ENCODE peak calls at places on chromosomes 11 and 22, in six cellular contexts. O is tibial artery, X is Peyer's patch, R is kidney epithelial cell, G is BJ, Z is heart left ventricle. T is an unnamed sample.

GRCh38 chr11:1407668-1408067 is 17.9 kb downstream of the BRSK2 start:
- DNase-seq in X (no peak), G (no peak), Z (no peak), O (no peak), R (no peak), T (no peak)

GRCh38 chr11:110565690-110566336 is 136.1 kb downstream of the FDX1 start:
- DNase-seq in O (no peak), X (no peak), Z (no peak), R (no peak), G (no peak), T (no peak)

GRCh38 chr22:39996732-39997131 is 2.0 kb downstream of the FAM83F start:
- DNase-seq in G (no peak), Z (no peak), X (no peak), R (no peak), O (no peak), T (no peak)

GRCh38 chr11:84819561-84819960 is 807.6 kb downstream of the DLG2 start:
- DNase-seq in Z (no peak), G (no peak), X (no peak), O (no peak), R (no peak), T (no peak)

GRCh38 chr11:35030716-35031213 is 108.2 kb upstream of the CD44 start:
- DNase-seq in G (peak; percentile 79), R (peak; percentile 92), Z (peak; percentile 76), O (peak; percentile 80), X (peak; percentile 60), T (no peak)

GRCh38 chr11:33655842-33656600 is 44.6 kb downstream of the C11orf91 start:
- DNase-seq in X (no peak), Z (no peak), O (no peak), G (no peak), R (no peak), T (no peak)

GRCh38 chr22:47328550-47329243 is 566.2 kb downstream of the TBC1D22A start:
- DNase-seq in Z (no peak), G (peak; percentile 84), R (peak; percentile 85), X (no peak), O (peak; percentile 33), T (no peak)

GRCh38 chr11:126281245-126281644 is 1.6 kb upstream of the TIRAP start:
- DNase-seq in X (no peak), Z (no peak), R (no peak), O (no peak), G (no peak), T (no peak)

GRCh38 chr11:27699926-27700350 is 317 bp downstream of the BDNF start:
- DNase-seq in G (no peak), X (no peak), O (no peak), R (no peak), Z (no peak), T (no peak)

GRCh38 chr11:113715882-113716625 is 9.9 kb upstream of the TMPRSS5 start:
- DNase-seq in R (no peak), G (no peak), Z (no peak), X (no peak), O (no peak), T (no peak)

GRCh38 chr11:134544095-134544815 is 132.2 kb upstream of the B3GAT1 start:
- DNase-seq in Z (no peak), R (no peak), O (no peak), X (no peak), G (no peak), T (no peak)

GRCh38 chr22:29060251-29060650 is 1.4 kb downstream of the C22orf31 start:
- DNase-seq in Z (no peak), R (no peak), G (no peak), O (no peak), X (peak; percentile 23), T (no peak)

GRCh38 chr11:122146475-122146874 is 30.5 kb upstream of the BLID start:
- DNase-seq in Z (no peak), R (no peak), G (no peak), X (no peak), O (no peak), T (no peak)

GRCh38 chr11:27209562-27210005 is 153.4 kb downstream of the CCDC34 start:
- DNase-seq in O (peak; percentile 64), R (peak; percentile 96), G (peak; percentile 80), X (no peak), Z (peak; percentile 65), T (no peak)

GRCh38 chr11:17515443-17516176 is 28.6 kb downstream of the USH1C start:
- DNase-seq in X (no peak), R (no peak), O (no peak), Z (no peak), G (no peak), T (no peak)

GRCh38 chr11:40274017-40274416 is 1185.4 kb downstream of the LRRC4C start:
- DNase-seq in X (no peak), Z (no peak), G (no peak), R (peak; percentile 45), O (no peak), T (no peak)

GRCh38 chr11:128686745-128687177 is 7.1 kb upstream of the FLI1 start:
- DNase-seq in Z (peak; percentile 75), O (no peak), G (no peak), R (no peak), X (peak; percentile 81), T (peak; percentile 59)

GRCh38 chr22:39960791-39961746 is 872 bp downstream of the TMA7B start:
- DNase-seq in X (peak; percentile 78), G (peak; percentile 53), O (no peak), R (peak; percentile 89), Z (no peak), T (no peak)

GRCh38 chr11:93330446-93330984 is at the start of gene DEUP1:
- DNase-seq in Z (peak; percentile 59), G (no peak), X (peak; percentile 48), O (peak; percentile 22), R (no peak), T (peak; percentile 90)

GRCh38 chr22:49963647-49964026 is 3.1 kb downstream of the PIM3 start:
- DNase-seq in O (peak; percentile 20), Z (peak; percentile 29), G (no peak), X (peak; percentile 47), R (no peak), T (no peak)

GRCh38 chr11:114738954-114739353 is 60.6 kb downstream of the NXPE2 start:
- DNase-seq in R (peak; percentile 26), Z (no peak), G (no peak), X (peak; percentile 82), O (no peak), T (peak; percentile 49)

GRCh38 chr11:123543796-123544195 is 110.6 kb downstream of the SCN3B start:
- DNase-seq in R (peak; percentile 67), G (peak; percentile 89), Z (no peak), O (no peak), X (no peak), T (no peak)

GRCh38 chr11:393219-394033 is 583 bp upstream of the PKP3 start:
- DNase-seq in G (peak; percentile 29), X (peak; percentile 85), O (no peak), Z (no peak), R (no peak), T (no peak)

GRCh38 chr22:31179345-31179744 is 19.4 kb downstream of the RNF185 start:
- DNase-seq in G (no peak), X (peak; percentile 51), Z (no peak), O (no peak), R (peak; percentile 52), T (peak; percentile 4)

GRCh38 chr11:73977856-73978519 is 4.7 kb downstream of the UCP2 start:
- DNase-seq in Z (no peak), R (no peak), X (peak; percentile 32), O (no peak), G (no peak), T (no peak)

GRCh38 chr11:35271031-35271430 is 132.1 kb downstream of the CD44 start:
- DNase-seq in X (no peak), G (no peak), O (no peak), Z (no peak), R (no peak), T (no peak)

GRCh38 chr11:76361365-76361764 is 19.6 kb downstream of the THAP12 start:
- DNase-seq in R (no peak), Z (no peak), X (no peak), G (no peak), O (no peak), T (no peak)
- TF ChIP-seq CTCF in R (no peak), Z (no peak), X (no peak), G (no peak), O (no peak), T (no peak)

GRCh38 chr11:94473177-94473799 is 20.4 kb downstream of the MRE11 start:
- DNase-seq in Z (no peak), X (no peak), R (no peak), O (no peak), G (no peak), T (no peak)
- TF ChIP-seq CTCF in Z (no peak), X (no peak), R (no peak), O (no peak), G (no peak), T (no peak)

DNA sequence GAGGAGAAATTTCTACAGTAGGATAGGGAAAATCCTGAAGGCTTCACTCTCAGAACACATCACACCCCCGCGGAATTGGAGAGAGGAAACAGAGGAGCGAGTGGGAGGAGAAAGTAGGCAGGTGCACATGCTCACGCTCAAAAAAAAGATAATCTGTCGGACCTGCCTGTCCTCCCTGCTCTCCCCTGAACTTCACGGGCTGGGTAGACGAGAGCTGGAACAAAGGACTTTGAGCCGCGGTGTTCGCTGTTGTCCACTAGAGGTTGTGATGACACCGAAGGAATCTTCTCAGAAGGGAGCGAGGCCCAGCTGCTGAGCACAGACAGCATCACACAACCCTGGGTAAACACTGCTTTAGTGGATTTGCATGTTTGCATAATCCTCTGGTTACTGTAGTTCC is 5.0 kb downstream of the SEZ6L start:
- DNase-seq in O (no peak), Z (no peak), X (no peak), G (no peak), R (no peak), T (peak; percentile 31)
- TF ChIP-seq CTCF in O (no peak), Z (no peak), X (no peak), G (peak; percentile 26), R (no peak), T (peak; percentile 31)

GRCh38 chr11:67649634-67650540 is 643 bp downstream of the ACY3 start:
- DNase-seq in O (no peak), Z (no peak), X (no peak), R (no peak), G (no peak), T (no peak)

GRCh38 chr11:67647471-67647870 is 3.1 kb downstream of the ACY3 start:
- DNase-seq in G (no peak), Z (no peak), O (no peak), X (peak; percentile 66), R (no peak), T (no peak)

GRCh38 chr11:67646535-67647336 is 3.8 kb downstream of the ACY3 start:
- DNase-seq in G (no peak), Z (no peak), O (no peak), X (peak; percentile 92), R (no peak), T (no peak)

GRCh38 chr11:67648796-67649613 is 1.5 kb downstream of the ACY3 start:
- DNase-seq in X (peak; percentile 85), R (no peak), O (no peak), Z (no peak), G (no peak), T (no peak)

DNA sequence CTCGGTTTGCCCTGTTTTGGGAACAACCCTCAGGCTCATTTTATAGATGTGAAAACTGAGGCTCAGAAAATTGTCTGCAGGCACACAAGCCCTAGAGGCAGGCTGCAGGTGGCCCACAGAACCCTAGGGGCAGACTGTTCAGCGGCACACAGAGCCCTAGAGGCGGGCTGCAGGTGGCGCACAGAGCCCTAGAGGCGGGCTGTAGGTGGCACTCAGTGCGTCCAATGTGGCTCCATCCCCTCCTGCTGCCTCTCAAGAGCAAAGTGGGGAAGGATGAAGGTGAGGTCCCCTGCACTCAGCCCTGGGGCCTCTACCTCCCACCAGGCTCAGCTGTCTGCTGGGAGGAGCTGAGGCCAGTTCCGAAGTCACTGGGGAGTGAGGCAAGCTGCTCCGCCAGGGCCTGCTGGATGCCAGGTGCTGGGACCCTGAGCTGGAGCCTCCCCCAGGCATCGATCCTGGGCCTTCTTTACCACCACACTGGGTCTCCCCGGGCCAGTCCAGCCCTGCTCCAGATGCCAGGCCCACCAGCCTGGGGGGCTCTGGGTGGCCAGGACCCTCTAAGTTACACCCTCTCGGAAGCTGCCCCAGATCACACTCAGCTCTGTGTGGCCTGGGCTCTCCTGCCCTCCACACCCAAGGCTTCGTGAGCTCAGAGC is 2.3 kb downstream of the ACY3 start:
- DNase-seq in X (peak; percentile 80), O (no peak), G (no peak), R (no peak), Z (peak; percentile 21), T (no peak)
- TF ChIP-seq CTCF in X (peak; percentile 37), O (no peak), G (no peak), R (peak; percentile 32), Z (no peak), T (peak; percentile 32)